ENCODE peak calls at places on chromosomes 4 and X, in four cellular contexts. P is omental fat pad, F is fibroblast of mammary gland, U is osteocyte. O is an unnamed sample.

GRCh38 chr4:85745939-85746338 is 271.0 kb downstream of the ARHGAP24 start:
- DNase-seq in P (no peak), F (no peak), U (no peak), O (no peak)

GRCh38 chr4:14862881-14863280 is 139.4 kb upstream of the CPEB2 start:
- DNase-seq in F (no peak), P (no peak), U (no peak), O (no peak)

GRCh38 chrX:10579018-10579752 is 41.2 kb downstream of the MID1 start:
- DNase-seq in U (no peak), P (no peak), F (peak), O (no peak)

GRCh38 chr4:139129206-139129605 is 47.8 kb downstream of the ELF2 start:
- DNase-seq in U (no peak), F (peak), P (no peak), O (no peak)

GRCh38 chrX:6238576-6238975 is 9.9 kb upstream of the NLGN4X start:
- DNase-seq in F (no peak), P (no peak), U (no peak), O (no peak)

GRCh38 chr4:168095776-168096443 is 3.6 kb downstream of the ANXA10 start:
- DNase-seq in U (no peak), F (peak), P (no peak), O (no peak)

GRCh38 chrX:111382277-111382676 is 29.7 kb downstream of the DCX start:
- DNase-seq in P (no peak), U (no peak), F (no peak), O (no peak)

GRCh38 chr4:73593631-73594241 is 26.5 kb downstream of the RASSF6 start:
- DNase-seq in U (no peak), P (no peak), F (peak), O (no peak)

GRCh38 chrX:22109442-22109841 is 77.3 kb downstream of the PHEX start:
- DNase-seq in U (no peak), F (peak), P (no peak), O (no peak)

GRCh38 chr4:36394352-36394903 is 113.0 kb downstream of the DTHD1 start:
- DNase-seq in P (no peak), U (no peak), F (no peak), O (no peak)

GRCh38 chr4:678765-679481 is 4.6 kb downstream of the MYL5 start:
- DNase-seq in P (no peak), F (no peak), U (no peak), O (no peak)

GRCh38 chrX:117095393-117095792 is 632.6 kb upstream of the CT83 start:
- DNase-seq in P (no peak), F (no peak), U (no peak), O (no peak)

DNA sequence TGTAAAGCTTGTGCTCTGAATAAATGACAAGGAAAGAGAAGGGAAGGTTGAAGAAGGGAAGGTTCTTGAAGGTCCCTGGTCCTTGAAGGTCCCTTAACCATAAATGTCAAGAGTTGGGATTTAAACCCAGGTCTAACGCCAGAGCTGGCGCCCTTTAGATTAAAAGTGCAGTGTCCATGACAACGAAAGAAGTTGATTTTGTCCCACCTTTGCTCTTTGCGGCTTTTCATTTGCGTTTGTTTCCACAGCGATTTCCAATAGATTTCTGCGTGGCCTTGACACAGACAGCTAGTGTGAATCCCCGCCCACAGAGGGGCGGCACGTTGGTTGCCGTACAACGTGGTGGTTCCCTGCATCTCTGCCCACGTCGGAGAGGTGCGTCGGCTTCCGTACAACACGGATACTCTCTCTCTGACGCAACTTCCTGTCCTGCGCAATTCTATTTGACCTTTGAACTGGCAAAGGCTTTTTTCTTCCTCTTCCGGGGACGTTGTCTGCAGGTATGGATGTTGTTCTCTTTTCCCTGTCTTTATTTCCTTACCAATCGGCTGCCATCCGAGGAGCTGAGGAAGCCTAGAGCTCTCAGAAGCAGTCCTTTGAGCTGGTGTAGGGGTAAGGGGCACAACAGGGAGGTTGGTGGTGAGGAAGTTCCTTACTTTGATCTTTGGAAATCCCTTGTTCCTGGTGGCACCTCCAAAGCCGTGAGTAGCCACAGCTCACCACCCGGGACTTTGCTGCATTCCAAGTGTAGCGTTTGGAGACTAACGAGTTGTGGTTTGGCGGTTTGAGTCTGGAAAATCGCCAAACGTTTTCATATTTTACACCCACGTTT is at the start of gene RPL34:
- DNase-seq in F (peak), P (peak), U (peak), O (peak)
- TF ChIP-seq CTCF in F (no peak), P (no peak), U (no peak), O (no peak)

DNA sequence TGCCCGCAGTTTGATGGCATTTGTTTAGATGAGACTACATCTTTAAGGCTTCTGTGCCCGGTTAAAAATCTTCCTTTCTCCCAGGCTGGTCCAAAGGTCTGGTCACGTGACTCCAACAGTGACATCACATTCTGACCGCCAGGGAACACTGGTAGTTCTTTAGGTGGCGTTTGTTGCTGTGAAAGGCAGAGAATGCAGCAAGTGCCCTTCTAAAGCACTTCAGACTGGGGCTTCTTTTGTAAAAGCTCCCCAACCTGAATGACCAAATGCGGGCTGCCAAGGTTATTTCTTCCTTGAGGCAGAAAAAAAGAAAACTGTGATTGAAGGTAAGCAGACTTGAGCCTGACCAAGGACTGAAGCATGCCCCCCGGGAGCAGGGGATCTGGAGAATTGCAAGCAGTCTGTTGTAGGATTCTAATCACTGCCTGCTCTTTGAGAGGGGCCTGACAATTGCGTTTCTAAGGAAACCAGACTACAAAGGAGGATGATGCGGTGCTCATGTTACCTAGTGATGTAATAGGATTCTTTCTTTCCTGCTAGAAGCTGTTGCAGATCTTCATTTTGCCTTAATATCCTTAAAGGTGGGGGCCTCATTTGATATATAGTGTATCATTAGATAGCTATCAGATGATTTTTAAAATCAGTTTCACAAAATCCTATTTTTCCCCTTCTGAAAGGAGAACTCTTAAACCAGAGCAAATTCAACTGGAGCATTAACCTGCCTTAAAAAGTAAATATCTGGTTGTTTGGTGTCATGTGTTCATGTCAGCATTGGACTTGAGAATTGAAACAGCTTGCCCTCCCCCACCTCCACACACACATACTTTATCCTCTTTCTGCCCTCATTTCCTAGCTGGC is 133.1 kb downstream of the AKAP4 start:
- DNase-seq in P (no peak), F (peak), U (no peak), O (no peak)
- TF ChIP-seq CTCF in P (no peak), F (no peak), U (no peak), O (no peak)

GRCh38 chrX:66728818-66729271 is 90.0 kb upstream of the EDA2R start:
- DNase-seq in U (no peak), F (peak), P (no peak), O (no peak)

DNA sequence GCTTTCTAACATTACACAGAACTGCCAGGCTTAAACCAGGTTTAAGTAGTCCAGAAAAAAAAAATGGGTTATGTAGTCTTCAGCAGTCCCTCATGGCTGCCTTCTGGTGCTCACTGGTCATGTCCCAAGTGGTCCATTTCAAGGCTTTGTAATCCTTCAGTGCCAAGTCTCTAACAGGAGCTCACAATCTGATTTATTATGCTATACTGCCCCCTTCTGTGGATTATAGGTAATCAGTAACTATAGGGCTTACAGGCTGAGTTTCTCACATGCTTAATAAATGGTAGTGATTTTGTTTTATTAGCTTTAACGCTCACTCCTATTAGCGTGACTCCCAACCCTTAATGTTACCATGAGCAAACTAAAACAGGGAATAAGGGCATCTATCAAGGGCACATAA is 92.5 kb upstream of the EDA2R start:
- DNase-seq in F (peak), P (no peak), U (no peak), O (no peak)
- TF ChIP-seq CTCF in F (peak), P (no peak), U (peak), O (peak)

GRCh38 chr4:108155373-108155772 is 13.4 kb downstream of the LEF1 start:
- DNase-seq in F (peak), U (no peak), P (no peak), O (no peak)
- TF ChIP-seq CTCF in F (no peak), U (peak), P (no peak), O (no peak)

GRCh38 chr4:119300388-119301131 is 21.4 kb downstream of the FABP2 start:
- DNase-seq in F (peak), P (peak), U (peak), O (peak)
- TF ChIP-seq CTCF in F (no peak), P (no peak), U (peak), O (no peak)

GRCh38 chrX:67724359-67725110 is 180.7 kb downstream of the AR start:
- DNase-seq in U (no peak), P (no peak), F (peak), O (no peak)
- TF ChIP-seq CTCF in U (no peak), P (no peak), F (peak), O (no peak)

GRCh38 chr4:1945912-1946311 is 62.9 kb downstream of the NELFA start:
- DNase-seq in U (no peak), P (no peak), F (no peak), O (no peak)

GRCh38 chr4:1952046-1952700 is 56.6 kb downstream of the NELFA start:
- DNase-seq in U (no peak), P (no peak), F (no peak), O (no peak)

GRCh38 chr4:1948232-1948631 is 60.5 kb downstream of the NELFA start:
- DNase-seq in P (no peak), U (no peak), F (no peak), O (no peak)

GRCh38 chr4:1950369-1950768 is 58.4 kb downstream of the NELFA start:
- DNase-seq in P (no peak), F (no peak), U (no peak), O (no peak)

GRCh38 chr4:1948892-1949436 is 59.8 kb downstream of the NELFA start:
- DNase-seq in F (no peak), U (no peak), P (no peak), O (no peak)
- TF ChIP-seq CTCF in F (no peak), U (no peak), P (no peak), O (no peak)

O was measured in D721Med.